ENCODE peak calls at places on chromosomes 16 and 17, in seven cellular contexts. I, U, H, V, A, J and F are unnamed samples.

GRCh38 chr16:28136751-28137434 is 73.4 kb upstream of the GSG1L start:
- DNase-seq in A (no peak), J (no peak), V (no peak), I (no peak), H (no peak), U (no peak), F (no peak)

GRCh38 chr17:34598161-34598776 is 18.9 kb downstream of the TMEM132E start:
- DNase-seq in U (no peak), J (no peak), A (no peak), I (no peak), H (no peak), V (peak; percentile 71), F (no peak)

GRCh38 chr17:2449486-2449885 is 48.6 kb upstream of the MNT start:
- DNase-seq in I (no peak), A (no peak), V (no peak), U (no peak), J (no peak), H (peak; percentile 51), F (no peak)

GRCh38 chr17:4839965-4840892 is 7.1 kb downstream of the MINK1 start:
- DNase-seq in U (no peak), A (no peak), V (no peak), I (no peak), H (no peak), J (no peak), F (peak; percentile 4)

GRCh38 chr16:85759631-85760419 is 8.9 kb upstream of the C16orf74 start:
- DNase-seq in H (no peak), U (peak; percentile 67), J (no peak), V (peak; percentile 66), I (no peak), A (peak; percentile 76), F (no peak)

GRCh38 chr17:14143678-14144077 is 74.4 kb downstream of the COX10 start:
- DNase-seq in A (no peak), I (no peak), H (peak; percentile 43), J (no peak), V (no peak), U (peak; percentile 47), F (no peak)

GRCh38 chr17:34706029-34706428 is 126.6 kb downstream of the TMEM132E start:
- DNase-seq in I (no peak), A (no peak), U (no peak), H (peak; percentile 4), V (peak; percentile 74), J (no peak), F (no peak)

GRCh38 chr16:51326131-51326856 is 175.2 kb upstream of the SALL1 start:
- DNase-seq in I (peak; percentile 41), H (peak; percentile 96), J (no peak), A (no peak), V (no peak), U (no peak), F (peak; percentile 85)

GRCh38 chr17:59024916-59025315 is 81.8 kb downstream of the TRIM37 start:
- DNase-seq in J (no peak), I (no peak), H (no peak), A (no peak), V (no peak), U (no peak), F (no peak)

GRCh38 chr17:59094921-59095530 is 11.7 kb downstream of the TRIM37 start:
- DNase-seq in A (no peak), H (no peak), U (no peak), I (no peak), V (no peak), J (no peak), F (no peak)

GRCh38 chr17:68255151-68255550 is 7.3 kb downstream of the AMZ2 start:
- DNase-seq in V (no peak), A (no peak), H (no peak), I (no peak), J (no peak), U (no peak), F (no peak)

GRCh38 chr17:28937044-28937729 is 14.1 kb downstream of the PHF12 start:
- DNase-seq in A (no peak), U (no peak), H (peak; percentile 73), V (peak; percentile 22), I (no peak), J (no peak), F (no peak)

GRCh38 chr16:29995911-29996772 is at the start of gene INO80E:
- DNase-seq in U (peak; percentile 99), H (peak; percentile 92), V (peak; percentile 99), I (peak; percentile 78), J (peak; percentile 83), A (peak; percentile 99), F (peak; percentile 95)

GRCh38 chr16:424033-424622 is 1.3 kb upstream of the RAB11FIP3 start:
- DNase-seq in H (peak; percentile 98), I (peak; percentile 81), U (peak; percentile 35), A (no peak), J (no peak), V (no peak), F (peak; percentile 98)

GRCh38 chr16:71537643-71538042 is 11.4 kb downstream of the CHST4 start:
- DNase-seq in J (no peak), V (peak; percentile 82), H (peak; percentile 47), I (no peak), A (no peak), U (no peak), F (peak; percentile 32)

GRCh38 chr17:61309857-61310256 is 89.8 kb upstream of the TBX2 start:
- DNase-seq in J (no peak), A (no peak), I (peak; percentile 49), V (no peak), U (no peak), H (peak; percentile 94), F (peak; percentile 90)

GRCh38 chr16:47979783-47980182 is 176.0 kb downstream of the ABCC12 start:
- DNase-seq in H (no peak), J (no peak), V (no peak), A (no peak), U (no peak), I (no peak), F (no peak)

GRCh38 chr17:82449136-82449882 is 1.2 kb downstream of the CYBC1 start:
- DNase-seq in V (peak; percentile 82), H (no peak), I (no peak), J (peak; percentile 51), U (peak; percentile 54), A (peak; percentile 89), F (no peak)

GRCh38 chr16:1065466-1066128 is 7.0 kb upstream of the SSTR5 start:
- DNase-seq in H (no peak), V (no peak), U (no peak), J (no peak), I (no peak), A (no peak), F (no peak)

GRCh38 chr17:27446569-27447301 is 9.5 kb upstream of the KSR1 start:
- DNase-seq in U (no peak), J (no peak), H (peak; percentile 98), I (peak; percentile 35), V (no peak), A (no peak), F (peak; percentile 66)

GRCh38 chr16:74591914-74592650 is 14.8 kb downstream of the GLG1 start:
- DNase-seq in I (no peak), H (no peak), U (no peak), V (no peak), A (no peak), J (no peak), F (no peak)

GRCh38 chr17:82582208-82582607 is 62.7 kb downstream of the FOXK2 start:
- DNase-seq in U (no peak), J (no peak), I (no peak), V (no peak), A (no peak), H (peak; percentile 92), F (no peak)

GRCh38 chr17:49691086-49691676 is 13.3 kb upstream of the SPOP start:
- DNase-seq in I (no peak), A (no peak), J (no peak), H (peak; percentile 23), V (no peak), U (no peak), F (peak; percentile 21)
- TF ChIP-seq CTCF in I (no peak), A (no peak), J (no peak), H (no peak), V (no peak), U (no peak), F (no peak)

GRCh38 chr17:63919311-63919723 is 678 bp upstream of the GH1 start:
- DNase-seq in V (peak; percentile 82), A (peak; percentile 54), J (no peak), U (peak; percentile 63), I (peak; percentile 7), H (peak; percentile 51), F (peak; percentile 28)

GRCh38 chr17:63917646-63918045 is 993 bp downstream of the GH1 start:
- DNase-seq in A (peak; percentile 38), I (no peak), V (no peak), H (no peak), J (no peak), U (no peak), F (no peak)

GRCh38 chr17:63914471-63914870 is 3.4 kb upstream of the CSHL1 start:
- DNase-seq in A (peak; percentile 22), V (no peak), J (no peak), H (no peak), I (no peak), U (no peak), F (no peak)

GRCh38 chr17:63916566-63917185 is 2.0 kb downstream of the GH1 start:
- DNase-seq in H (no peak), A (peak; percentile 0), I (no peak), V (no peak), J (no peak), U (no peak), F (no peak)

DNA sequence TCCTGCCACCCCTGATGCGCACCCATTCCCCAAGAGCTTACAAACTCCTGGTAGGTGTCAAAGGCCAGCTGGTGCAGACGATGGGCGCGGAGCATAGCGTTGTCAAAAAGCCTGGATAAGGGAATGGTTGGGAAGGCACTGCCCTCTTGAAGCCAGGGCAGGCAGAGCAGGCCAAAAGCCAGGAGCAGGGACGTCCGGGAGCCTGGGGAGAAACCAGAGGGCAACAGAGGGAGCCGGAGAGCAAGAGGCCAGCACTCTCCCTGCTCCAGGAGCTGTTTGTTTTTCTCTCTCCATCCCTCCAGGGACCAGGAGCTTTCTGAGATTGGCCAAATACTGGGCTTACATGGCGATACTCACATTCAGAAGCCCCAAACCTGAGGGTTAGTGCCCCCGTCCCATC is 334 bp downstream of the GH1 start:
- DNase-seq in V (peak; percentile 77), J (no peak), A (peak; percentile 22), I (no peak), H (no peak), U (no peak), F (no peak)
- TF ChIP-seq CTCF in V (peak; percentile 49), J (no peak), A (no peak), I (no peak), H (no peak), U (no peak), F (no peak)

GRCh38 chr17:81403040-81403467 is 7.8 kb downstream of the BAHCC1 start:
- DNase-seq in A (no peak), V (peak; percentile 60), H (no peak), J (no peak), I (no peak), U (no peak), F (no peak)
- TF ChIP-seq CTCF in A (no peak), V (peak; percentile 42), H (peak; percentile 23), J (no peak), I (no peak), U (no peak), F (peak; percentile 13)

DNA sequence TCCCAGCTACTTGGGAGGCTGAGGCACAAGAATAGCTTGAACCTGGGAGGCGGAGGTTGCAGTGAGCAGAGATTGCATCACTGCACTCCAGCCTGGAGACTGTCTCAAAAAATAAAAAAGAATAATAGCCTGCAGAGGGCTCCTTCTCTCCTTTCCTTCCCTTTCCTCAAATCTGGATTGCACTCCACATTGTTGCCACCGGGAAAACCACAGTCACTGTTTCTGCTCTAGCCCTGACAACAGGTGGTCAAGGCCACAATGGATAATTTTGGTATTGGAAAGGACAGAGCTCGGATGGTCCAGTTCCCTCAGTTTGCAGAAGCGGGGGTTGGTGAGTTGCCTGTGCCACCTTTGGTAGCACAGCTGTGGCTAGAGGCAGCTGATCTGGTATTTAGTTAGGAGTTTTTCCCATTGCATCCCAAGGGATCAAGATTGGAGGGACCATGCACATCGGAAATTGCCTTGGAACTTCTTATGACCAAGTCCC is 44.7 kb upstream of the PRSS54 start:
- DNase-seq in H (peak; percentile 28), A (no peak), J (no peak), U (no peak), I (no peak), V (peak; percentile 81), F (peak; percentile 52)
- TF ChIP-seq CTCF in H (peak; percentile 37), A (no peak), J (no peak), U (no peak), I (peak; percentile 24), V (peak; percentile 44), F (peak; percentile 71)